ENCODE peak calls at places on chromosomes 16 and 17, in five cellular contexts. Z is bronchial epithelial cell, O is lower leg skin, B is right cardiac atrium, A is stomach. T is an unnamed sample.

GRCh38 chr17:13306310-13306962 is 288.6 kb upstream of the ELAC2 start:
- DNase-seq in Z (peak; percentile 23), O (no peak), B (no peak), A (no peak), T (no peak)

GRCh38 chr16:13005836-13006235 is 104.4 kb downstream of the SHISA9 start:
- DNase-seq in Z (no peak), O (no peak), B (no peak), A (no peak), T (no peak)

GRCh38 chr16:14364386-14365199 is 265.5 kb downstream of the PARN start:
- DNase-seq in Z (peak; percentile 90), O (no peak), B (peak; percentile 46), A (peak; percentile 35), T (no peak)

GRCh38 chr16:23402100-23402499 is 50.9 kb downstream of the COG7 start:
- DNase-seq in Z (no peak), O (no peak), B (no peak), A (no peak), T (no peak)

GRCh38 chr16:68490829-68491575 is 42.7 kb upstream of the SMPD3 start:
- DNase-seq in Z (peak; percentile 96), O (peak; percentile 43), B (no peak), A (peak; percentile 90), T (no peak)

GRCh38 chr17:82297280-82297803 is 20.1 kb downstream of the CD7 start:
- DNase-seq in Z (peak; percentile 79), O (peak; percentile 90), B (peak; percentile 86), A (peak; percentile 87), T (peak; percentile 84)

GRCh38 chr17:37518816-37519215 is 29.1 kb downstream of the DUSP14 start:
- DNase-seq in Z (no peak), O (no peak), B (no peak), A (no peak), T (peak; percentile 68)

GRCh38 chr17:49898547-49899490 is 51.0 kb upstream of the TAC4 start:
- DNase-seq in Z (peak; percentile 11), O (no peak), B (no peak), A (no peak), T (no peak)

GRCh38 chr16:81201267-81201666 is 37.2 kb upstream of the BCO1 start:
- DNase-seq in Z (no peak), O (no peak), B (no peak), A (no peak), T (peak; percentile 81)

GRCh38 chr16:23302045-23302956 is at the start of gene SCNN1B:
- DNase-seq in Z (no peak), O (no peak), B (no peak), A (peak; percentile 64), T (no peak)

GRCh38 chr16:66717112-66717675 is 20.7 kb upstream of the CMTM4 start:
- DNase-seq in Z (no peak), O (no peak), B (peak; percentile 65), A (no peak), T (no peak)

GRCh38 chr17:80992077-80992947 is 671 bp downstream of the CHMP6 start:
- DNase-seq in Z (no peak), O (no peak), B (peak; percentile 68), A (no peak), T (no peak)

GRCh38 chr16:1006781-1007180 is 25.2 kb downstream of the SOX8 start:
- DNase-seq in Z (no peak), O (no peak), B (no peak), A (no peak), T (no peak)

GRCh38 chr16:19853973-19854876 is 30.4 kb downstream of the GPRC5B start:
- DNase-seq in Z (no peak), O (no peak), B (peak; percentile 23), A (no peak), T (no peak)

GRCh38 chr16:29994613-29995329 is 646 bp downstream of the HIRIP3 start:
- DNase-seq in Z (peak; percentile 83), O (peak; percentile 56), B (peak; percentile 85), A (peak; percentile 78), T (peak; percentile 82)

GRCh38 chr16:86984975-86985655 is 332.1 kb downstream of the C16orf95 start:
- DNase-seq in Z (no peak), O (no peak), B (peak; percentile 80), A (no peak), T (no peak)

GRCh38 chr17:45900136-45900535 is 5.8 kb downstream of the MAPT start:
- DNase-seq in Z (no peak), O (no peak), B (no peak), A (no peak), T (no peak)

GRCh38 chr17:50095626-50096037 is 481 bp downstream of the PDK2 start:
- DNase-seq in Z (no peak), O (no peak), B (no peak), A (no peak), T (no peak)

GRCh38 chr16:19856120-19856519 is 28.5 kb downstream of the GPRC5B start:
- DNase-seq in Z (no peak), O (no peak), B (no peak), A (no peak), T (no peak)

GRCh38 chr16:27238016-27238587 is 30.5 kb downstream of the NSMCE1 start:
- DNase-seq in Z (no peak), O (no peak), B (peak; percentile 81), A (peak; percentile 44), T (no peak)

GRCh38 chr17:40168262-40168832 is 8.9 kb upstream of the RAPGEFL1 start:
- DNase-seq in Z (peak; percentile 63), O (peak; percentile 37), B (no peak), A (peak; percentile 49), T (no peak)

GRCh38 chr16:79278506-79278905 is 322.0 kb downstream of the MAF start:
- DNase-seq in Z (no peak), O (no peak), B (no peak), A (no peak), T (no peak)

GRCh38 chr17:36082062-36082461 is 7.9 kb downstream of the CCL3 start:
- DNase-seq in Z (no peak), O (no peak), B (no peak), A (no peak), T (no peak)

GRCh38 chr17:28686296-28686695 is 24.3 kb downstream of the SUPT6H start:
- DNase-seq in Z (no peak), O (no peak), B (no peak), A (no peak), T (no peak)

GRCh38 chr17:47235923-47236322 is 17.7 kb upstream of the ITGB3 start:
- DNase-seq in Z (no peak), O (no peak), B (no peak), A (no peak), T (no peak)

GRCh38 chr17:36755586-36755985 is 154.2 kb downstream of the MRM1 start:
- DNase-seq in Z (peak; percentile 20), O (no peak), B (no peak), A (no peak), T (no peak)

GRCh38 chr16:89556750-89557149 is 3.7 kb upstream of the RPL13 start:
- DNase-seq in Z (no peak), O (no peak), B (no peak), A (no peak), T (no peak)

GRCh38 chr17:64641499-64641898 is 20.6 kb downstream of the SMURF2 start:
- DNase-seq in Z (no peak), O (no peak), B (no peak), A (no peak), T (no peak)

DNA sequence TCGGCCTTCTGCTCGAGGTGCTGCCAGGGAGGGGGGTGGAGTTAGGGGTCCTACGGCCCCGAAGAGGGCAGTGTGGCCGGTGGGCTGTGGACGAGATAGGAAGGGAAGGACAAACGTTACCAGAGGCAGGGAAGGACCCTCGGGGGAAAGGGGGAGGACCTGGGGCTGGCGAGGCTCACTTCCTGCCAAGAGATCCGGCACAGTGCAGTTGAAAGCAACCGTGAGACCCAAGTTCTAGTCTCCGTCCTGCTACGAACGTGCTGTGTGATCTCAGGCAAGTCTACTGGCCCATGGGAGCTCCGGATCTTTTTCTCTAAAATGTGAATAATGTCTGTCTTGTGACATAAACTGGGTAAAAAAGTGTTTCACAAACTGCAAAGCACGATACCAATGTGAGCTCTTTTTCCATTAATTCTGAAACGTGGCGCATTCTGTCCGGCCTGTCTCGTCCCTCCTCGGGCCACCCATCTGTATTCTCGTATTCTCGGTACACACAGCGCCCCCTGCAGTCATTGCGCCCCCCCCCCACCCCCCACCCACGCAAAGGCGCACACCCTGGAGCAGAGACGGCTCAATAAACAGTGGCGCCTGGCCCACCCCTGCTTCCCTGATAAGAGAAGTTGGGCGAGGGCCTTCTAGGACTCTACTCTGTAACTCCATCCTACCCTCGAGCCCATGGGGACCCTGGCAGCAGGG is 8.8 kb downstream of the CYGB start:
- DNase-seq in Z (no peak), O (no peak), B (peak; percentile 92), A (no peak), T (no peak)
- H3K4me3 ChIP-seq in Z (no peak overlapping the region), O (no peak overlapping the region), B (peak overlapping the region; percentile 6), A (peak overlapping the region; percentile 12), T (no peak overlapping the region)

DNA sequence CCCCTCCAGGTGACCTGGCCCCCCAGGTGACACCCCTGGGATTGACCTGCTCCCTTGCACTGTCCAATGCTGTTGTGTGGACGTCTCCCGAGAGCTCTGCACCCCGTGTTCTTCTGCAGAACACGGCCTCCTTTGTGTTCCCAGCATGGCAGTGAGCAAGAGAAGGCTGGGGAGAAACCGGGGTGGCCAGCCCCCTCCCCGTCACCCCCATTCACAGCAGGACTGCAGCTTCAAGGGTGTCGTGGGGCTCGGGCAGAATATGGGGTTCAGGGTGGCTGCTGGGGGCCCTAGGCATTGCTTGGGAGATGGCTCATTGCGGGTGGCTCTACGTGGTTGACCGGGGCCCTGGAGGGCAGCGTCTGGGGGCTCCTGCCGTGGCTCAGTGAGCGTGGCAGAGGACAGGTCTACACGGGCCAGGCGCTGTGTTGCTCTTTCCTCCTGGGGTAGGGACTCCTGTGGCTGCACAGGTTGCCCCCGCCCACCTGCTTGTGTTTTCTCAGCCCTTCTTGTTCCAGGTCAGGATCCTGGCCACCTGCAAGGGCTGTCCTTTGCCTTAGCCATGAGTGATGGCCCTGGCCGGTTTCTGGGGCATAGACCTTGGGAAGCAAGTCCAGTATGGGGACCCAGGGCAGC is 12.5 kb downstream of the GSE1 start:
- DNase-seq in Z (no peak), O (no peak), B (no peak), A (no peak), T (no peak)
- H3K4me3 ChIP-seq in Z (no peak overlapping the region), O (no peak overlapping the region), B (no peak overlapping the region), A (no peak overlapping the region), T (no peak overlapping the region)

GRCh38 chr17:61407211-61407911 is 7.7 kb downstream of the TBX2 start:
- DNase-seq in Z (no peak), O (no peak), B (peak; percentile 33), A (no peak), T (no peak)
- H3K4me3 ChIP-seq in Z (no peak overlapping the region), O (no peak overlapping the region), B (no peak overlapping the region), A (no peak overlapping the region), T (no peak overlapping the region)

DNA sequence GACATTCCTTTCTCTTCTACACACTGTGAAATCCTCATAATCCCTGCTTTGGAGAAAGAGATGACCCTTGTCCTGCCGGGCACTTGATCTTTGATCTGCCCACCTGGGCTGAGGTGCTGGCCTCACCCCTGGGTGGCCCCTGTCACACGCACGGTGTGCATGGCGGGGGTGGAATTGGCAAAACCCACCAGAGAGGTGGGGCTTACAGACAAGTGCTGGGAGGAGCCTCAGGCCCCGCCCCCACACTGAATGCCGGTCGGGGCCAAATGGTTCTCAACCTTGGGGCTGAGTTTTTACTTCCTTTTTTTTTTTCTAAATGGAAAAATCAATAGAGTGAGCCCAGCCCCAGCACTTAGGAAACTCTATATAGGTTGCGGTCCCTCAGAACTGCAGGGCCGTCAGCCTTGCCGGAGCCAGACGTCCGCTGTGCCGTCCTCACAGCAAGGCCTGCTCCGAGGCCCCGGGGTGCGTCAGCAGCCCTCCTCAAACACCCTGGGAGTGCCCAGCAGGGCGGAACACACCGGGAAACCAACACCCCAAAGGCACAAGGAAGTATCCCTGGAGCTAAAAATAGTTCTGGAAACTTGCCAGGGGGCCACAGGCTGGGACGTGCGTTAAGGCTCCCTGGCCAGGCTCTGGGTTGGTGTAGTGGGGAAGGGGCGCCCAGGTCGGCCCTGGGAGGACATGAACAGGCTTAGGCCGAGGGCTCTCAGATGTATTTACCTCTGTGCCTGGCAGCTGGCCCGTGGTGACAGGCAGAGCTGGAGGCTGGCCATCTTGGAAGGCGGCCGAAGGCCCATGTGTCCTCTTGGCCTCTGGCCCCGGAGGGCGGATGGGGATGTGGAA is 11.0 kb downstream of the GPRC5C start:
- DNase-seq in Z (peak; percentile 78), O (peak; percentile 83), B (peak; percentile 96), A (peak; percentile 95), T (peak; percentile 93)
- H3K4me3 ChIP-seq in Z (peak overlapping the region; percentile 14), O (peak overlapping the region; percentile 6), B (peak overlapping the region; percentile 2), A (peak overlapping the region; percentile 24), T (peak overlapping the region; percentile 51)